ENCODE peak calls at places on chromosomes 5 and 9, in five cellular contexts. V is bronchial epithelial cell; R is posterior cingulate gyrus; N is mucosa of descending colon; O is stimulated activated CD4-positive, alpha-beta T cell treated with anti-CD3 and anti-CD28 coated beads, Interleukin-4, amount 100 ng/mL, for 48 hours. Y is an unnamed sample.

GRCh38 chr5:766666-767431 is 17.7 kb downstream of the ZDHHC11B start:
- DNase-seq in V (no peak), R (no peak), N (no peak), O (no peak), Y (peak)

GRCh38 chr9:116572095-116572748 is 114.9 kb upstream of the TRIM32 start:
- DNase-seq in V (peak), R (peak), N (peak), O (peak), Y (peak)

GRCh38 chr5:149268928-149269557 is 2.6 kb upstream of the AFAP1L1 start:
- DNase-seq in V (peak), R (no peak), N (no peak), O (no peak), Y (peak)

GRCh38 chr9:16545639-16546038 is 324.8 kb downstream of the BNC2 start:
- DNase-seq in V (no peak), R (no peak), N (no peak), O (no peak), Y (no peak)

GRCh38 chr5:138180183-138180782 is 1.4 kb downstream of the KIF20A start:
- DNase-seq in V (peak), R (no peak), N (peak), O (no peak), Y (peak)

GRCh38 chr9:68530618-68531017 is 10.1 kb downstream of the TMEM252 start:
- DNase-seq in V (no peak), R (no peak), N (peak), O (no peak), Y (no peak)

GRCh38 chr9:91714020-91714721 is 235.9 kb downstream of the ROR2 start:
- DNase-seq in V (peak), R (peak), N (peak), O (peak), Y (peak)

GRCh38 chr9:131635285-131635684 is 90.0 kb downstream of the PRRT1B start:
- DNase-seq in V (peak), R (no peak), N (peak), O (peak), Y (peak)

GRCh38 chr5:138438724-138439536 is at the start of gene REEP2:
- DNase-seq in V (peak), R (peak), N (no peak), O (peak), Y (no peak)

GRCh38 chr5:105840800-105841199 is 1829.9 kb downstream of the EFNA5 start:
- DNase-seq in V (no peak), R (no peak), N (no peak), O (no peak), Y (no peak)

GRCh38 chr5:154528005-154528594 is 50.1 kb upstream of the HAND1 start:
- DNase-seq in V (no peak), R (no peak), N (no peak), O (no peak), Y (no peak)

GRCh38 chr9:111999319-111999718 is 102.7 kb downstream of the UGCG start:
- DNase-seq in V (no peak), R (no peak), N (no peak), O (no peak), Y (no peak)

GRCh38 chr5:12320331-12320730 is 416.1 kb upstream of the CTNND2 start:
- DNase-seq in V (no peak), R (no peak), N (no peak), O (no peak), Y (no peak)

GRCh38 chr5:134133995-134134541 is 19.6 kb downstream of the TCF7 start:
- DNase-seq in V (no peak), R (no peak), N (no peak), O (no peak), Y (no peak)

GRCh38 chr5:141149812-141150211 is at the start of gene PCDHB6:
- DNase-seq in V (peak), R (no peak), N (no peak), O (no peak), Y (peak)

Y was measured in Ammon's horn.